ENCODE peak calls at places on chromosome 20, in five cellular contexts. P is IMR-90, S is HepG2, K is A549, N is H1. A is an unnamed sample.

GRCh38 chr20:35791097-35791496 is 19.3 kb downstream of the PHF20 start:
- DNase-seq in P (no peak), S (no peak), K (no peak), N (no peak), A (no peak)

GRCh38 chr20:37142708-37143107 is 36.4 kb upstream of the RPN2 start:
- DNase-seq in P (peak), S (no peak), K (no peak), N (no peak), A (no peak)

GRCh38 chr20:22389836-22390542 is 194.4 kb downstream of the FOXA2 start:
- DNase-seq in P (no peak), S (peak), K (peak), N (no peak), A (peak)

GRCh38 chr20:45362804-45363610 is at the start of gene SYS1:
- DNase-seq in P (peak), S (peak), K (peak), N (peak), A (peak)

GRCh38 chr20:50015636-50015992 is 32.8 kb downstream of the SNAI1 start:
- DNase-seq in P (no peak), S (no peak), K (no peak), N (no peak), A (no peak)

GRCh38 chr20:14672066-14672465 is 334.7 kb upstream of the FLRT3 start:
- DNase-seq in P (no peak), S (no peak), K (no peak), N (no peak), A (no peak)

GRCh38 chr20:63889241-63890200 is 5.4 kb upstream of the DNAJC5 start:
- DNase-seq in P (peak), S (no peak), K (no peak), N (no peak), A (no peak)

GRCh38 chr20:21280496-21281016 is 22.6 kb upstream of the XRN2 start:
- DNase-seq in P (no peak), S (peak), K (no peak), N (no peak), A (no peak)

GRCh38 chr20:36408219-36408618 is 102.1 kb downstream of the DLGAP4 start:
- DNase-seq in P (peak), S (peak), K (no peak), N (no peak), A (peak)

GRCh38 chr20:62678553-62678952 is 30.1 kb upstream of the NTSR1 start:
- DNase-seq in P (no peak), S (no peak), K (no peak), N (no peak), A (no peak)

GRCh38 chr20:34559311-34560140 is 1.0 kb downstream of the MAP1LC3A start:
- DNase-seq in P (no peak), S (no peak), K (no peak), N (no peak), A (no peak)

GRCh38 chr20:62063981-62064787 is 1.5 kb downstream of the TAF4 start:
- DNase-seq in P (no peak), S (peak), K (no peak), N (no peak), A (peak)

GRCh38 chr20:33814238-33814712 is 3.1 kb downstream of the CHMP4B start:
- DNase-seq in P (peak), S (no peak), K (no peak), N (no peak), A (no peak)

GRCh38 chr20:50187403-50188051 is 3.1 kb upstream of the CEBPB start:
- DNase-seq in P (peak), S (peak), K (no peak), N (no peak), A (peak)

GRCh38 chr20:44056010-44056698 is 130.8 kb downstream of the JPH2 start:
- DNase-seq in P (no peak), S (peak), K (peak), N (peak), A (no peak)

GRCh38 chr20:47962286-47962685 is 177.0 kb upstream of the SULF2 start:
- DNase-seq in P (no peak), S (no peak), K (no peak), N (no peak), A (no peak)

GRCh38 chr20:34578521-34579147 is 20.1 kb downstream of the MAP1LC3A start:
- DNase-seq in P (no peak), S (no peak), K (no peak), N (no peak), A (no peak)

GRCh38 chr20:35598899-35599775 is 16.5 kb upstream of the SPAG4 start:
- DNase-seq in P (no peak), S (no peak), K (no peak), N (no peak), A (no peak)

GRCh38 chr20:30593572-30593971 is 663.9 kb upstream of the DEFB115 start:
- DNase-seq in P (no peak), S (no peak), K (no peak), N (no peak), A (peak)

GRCh38 chr20:21665687-21666446 is 39.6 kb upstream of the PAX1 start:
- DNase-seq in P (no peak), S (no peak), K (no peak), N (no peak), A (no peak)

GRCh38 chr20:11350126-11351005 is 567.3 kb upstream of the BTBD3 start:
- DNase-seq in P (peak), S (no peak), K (no peak), N (no peak), A (no peak)

GRCh38 chr20:23289249-23289648 is 61.3 kb upstream of the NXT1 start:
- DNase-seq in P (no peak), S (no peak), K (no peak), N (no peak), A (no peak)

GRCh38 chr20:23145281-23145700 is 59.2 kb upstream of the CD93 start:
- DNase-seq in P (peak), S (no peak), K (no peak), N (no peak), A (no peak)

GRCh38 chr20:13322621-13323020 is 101.5 kb downstream of the ISM1 start:
- DNase-seq in P (no peak), S (peak), K (no peak), N (no peak), A (no peak)

GRCh38 chr20:34907616-34908469 is 31.4 kb downstream of the ACSS2 start:
- DNase-seq in P (peak), S (peak), K (peak), N (no peak), A (no peak)

GRCh38 chr20:37519508-37520416 is 1.3 kb upstream of the NNAT start:
- DNase-seq in P (no peak), S (peak), K (no peak), N (peak), A (peak)

GRCh38 chr20:4607287-4607713 is 114.4 kb upstream of the PRND start:
- DNase-seq in P (peak), S (peak), K (peak), N (peak), A (peak)

GRCh38 chr20:10584319-10584812 is 89.4 kb downstream of the JAG1 start:
- DNase-seq in P (no peak), S (no peak), K (no peak), N (no peak), A (no peak)

GRCh38 chr20:59671661-59672471 is 67.5 kb downstream of the PHACTR3 start:
- DNase-seq in P (no peak), S (no peak), K (no peak), N (no peak), A (no peak)

GRCh38 chr20:63592661-63593060 is 18.6 kb upstream of the HELZ2 start:
- DNase-seq in P (no peak), S (no peak), K (no peak), N (no peak), A (no peak)

DNA sequence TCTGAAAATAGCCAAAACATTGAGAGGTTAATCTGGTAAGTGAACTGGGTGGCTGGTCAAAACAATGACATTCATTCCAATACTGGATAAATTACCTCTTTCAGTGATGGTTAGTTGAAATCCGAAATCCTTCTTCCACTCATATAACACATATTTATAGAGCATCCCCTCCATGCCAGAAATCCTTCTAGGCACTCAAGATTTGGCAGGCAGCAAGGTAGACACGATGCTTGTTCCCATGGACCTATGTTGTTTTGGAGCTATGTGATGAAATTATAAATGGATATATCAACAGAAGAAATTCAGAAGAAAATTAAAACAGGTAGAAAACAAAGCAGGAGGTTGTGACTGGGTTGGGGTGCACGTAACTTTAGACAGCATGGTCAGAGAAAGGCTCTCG is 26.3 kb upstream of the SNRPB2 start:
- DNase-seq in P (no peak), S (no peak), K (no peak), N (no peak), A (no peak)
- TF ChIP-seq MAFK in P (no peak), S (no peak), K (no peak), N (no peak), A (no peak)

DNA sequence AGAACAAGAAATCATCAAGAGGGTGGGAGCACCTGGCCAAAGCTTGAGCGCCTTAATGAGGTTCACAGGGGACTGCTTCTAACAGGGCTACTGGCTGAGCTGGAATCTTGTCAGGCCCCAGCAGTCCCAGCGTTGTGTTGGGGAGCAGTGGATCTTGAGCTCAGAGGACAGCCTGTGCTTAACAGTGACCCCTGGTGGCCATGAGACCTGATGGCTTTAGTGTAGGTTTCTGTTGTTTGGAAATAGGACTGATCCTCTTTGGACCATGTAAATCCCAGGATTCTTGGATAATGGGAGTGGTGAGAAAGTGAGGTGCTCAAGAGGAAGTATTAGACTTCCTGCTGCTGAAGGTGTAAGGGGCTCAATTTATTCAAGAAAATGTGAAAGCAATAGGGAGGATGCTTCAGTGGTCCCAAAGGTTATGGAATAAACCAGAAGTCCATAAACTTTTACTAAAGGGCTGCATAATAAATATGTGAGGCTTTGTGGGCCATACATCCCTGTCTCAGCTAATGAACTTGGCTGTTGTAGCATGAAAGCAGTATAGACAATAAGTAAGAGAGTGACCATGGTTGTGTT is 216.2 kb downstream of the NFATC2 start:
- DNase-seq in P (peak), S (peak), K (peak), N (peak), A (peak)
- TF ChIP-seq MAFK in P (no peak), S (no peak), K (no peak), N (no peak), A (no peak)

DNA sequence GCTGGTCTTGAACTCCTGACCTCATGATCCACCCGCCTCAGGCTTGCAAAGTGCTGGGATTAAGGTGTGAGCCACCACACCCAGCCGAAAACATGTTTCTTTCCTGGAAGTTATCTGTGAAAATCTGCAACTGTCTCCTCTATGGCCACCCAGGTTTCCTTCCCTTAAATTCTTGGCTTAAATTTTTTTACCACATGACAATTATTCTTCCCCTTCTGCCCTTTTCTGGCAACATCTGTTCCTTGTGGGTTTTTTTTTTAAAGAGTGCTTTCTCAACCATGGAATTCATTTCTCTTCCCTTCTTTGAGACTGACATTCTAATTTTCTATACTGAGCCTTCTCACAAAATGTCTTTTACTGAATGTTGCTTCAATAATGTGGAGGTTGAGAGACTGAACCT is 59.7 kb downstream of the DOK5 start:
- DNase-seq in P (no peak), S (no peak), K (no peak), N (no peak), A (no peak)
- TF ChIP-seq MAFK in P (no peak), S (no peak), K (no peak), N (no peak), A (no peak)

GRCh38 chr20:3115190-3116107 is 30.9 kb upstream of the AVP start:
- DNase-seq in P (peak), S (peak), K (peak), N (peak), A (peak)
- TF ChIP-seq MAFK in P (no peak), S (no peak), K (no peak), N (no peak), A (no peak)

GRCh38 chr20:40670251-40670650 is 18.8 kb downstream of the MAFB start:
- DNase-seq in P (no peak), S (no peak), K (no peak), N (no peak), A (peak)
- TF ChIP-seq MAFK in P (no peak), S (no peak), K (no peak), N (no peak), A (no peak)

GRCh38 chr20:58330229-58330628 is 20.7 kb downstream of the RAB22A start:
- DNase-seq in P (no peak), S (no peak), K (no peak), N (no peak), A (no peak)

GRCh38 chr20:58328836-58329235 is 19.3 kb downstream of the RAB22A start:
- DNase-seq in P (no peak), S (no peak), K (no peak), N (no peak), A (no peak)

GRCh38 chr20:58331961-58332551 is 22.5 kb downstream of the RAB22A start:
- DNase-seq in P (no peak), S (no peak), K (no peak), N (no peak), A (no peak)

GRCh38 chr20:58329711-58330110 is 20.2 kb downstream of the RAB22A start:
- DNase-seq in P (no peak), S (no peak), K (no peak), N (no peak), A (no peak)

DNA sequence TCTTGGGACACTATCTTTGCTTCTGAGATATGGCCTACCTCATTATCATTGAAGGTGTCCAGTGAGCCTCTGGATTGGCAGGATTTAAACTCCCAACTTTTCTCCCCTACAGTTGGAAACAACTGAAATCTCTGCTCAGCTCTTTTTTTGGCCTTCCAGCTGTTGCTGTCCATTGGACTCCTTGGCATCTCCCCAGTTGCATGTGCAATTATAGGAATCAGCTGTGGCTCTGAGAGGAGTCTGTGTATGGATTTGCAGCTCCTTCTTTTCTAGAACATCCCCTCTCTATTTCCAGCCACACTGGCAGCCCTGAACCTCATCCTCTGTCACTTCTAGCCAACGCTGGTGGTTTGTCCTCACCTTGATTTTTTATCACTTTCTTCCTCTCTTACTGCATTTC is 21.2 kb downstream of the RAB22A start:
- DNase-seq in P (peak), S (no peak), K (no peak), N (no peak), A (no peak)
- TF ChIP-seq MAFK in P (no peak), S (no peak), K (no peak), N (no peak), A (no peak)

A was measured in K562.